ENCODE peak calls at places on chromosomes 3 and 15, in five cellular contexts. G is heart left ventricle, M is H1, H is fibroblast of the aortic adventitia, V is cardiac fibroblast. T is an unnamed sample.

GRCh38 chr3:68018275-68018674 is 363.9 kb upstream of the SUCLG2 start:
- DNase-seq in G (no peak), H (no peak), V (no peak), M (no peak), T (no peak)

GRCh38 chr3:151283907-151284461 is 5.6 kb upstream of the P2RY14 start:
- DNase-seq in H (peak; percentile 73), M (no peak), V (peak; percentile 38), G (peak; percentile 41), T (no peak)

GRCh38 chr3:160804762-160805161 is 48.7 kb downstream of the PPM1L start:
- DNase-seq in M (no peak), G (peak; percentile 71), H (no peak), V (peak; percentile 22), T (no peak)

GRCh38 chr3:55564709-55565108 is 77.6 kb upstream of the WNT5A start:
- DNase-seq in V (no peak), H (no peak), G (no peak), M (no peak), T (no peak)

GRCh38 chr3:56801597-56802410 is at the start of gene ARHGEF3:
- DNase-seq in G (peak; percentile 89), V (peak; percentile 71), M (peak; percentile 93), H (peak; percentile 57), T (no peak)

GRCh38 chr15:25545017-25545416 is 106.2 kb upstream of the UBE3A start:
- DNase-seq in G (no peak), M (no peak), H (peak; percentile 13), V (no peak), T (peak; percentile 23)

GRCh38 chr3:87546216-87546615 is 269.8 kb upstream of the POU1F1 start:
- DNase-seq in H (no peak), G (no peak), M (no peak), V (no peak), T (no peak)

GRCh38 chr3:95215437-95215836 is 1152.6 kb downstream of the NSUN3 start:
- DNase-seq in V (no peak), H (no peak), G (no peak), M (no peak), T (no peak)

GRCh38 chr3:22724439-22724838 is 478.7 kb upstream of the UBE2E2 start:
- DNase-seq in H (no peak), M (no peak), V (no peak), G (no peak), T (no peak)

GRCh38 chr3:60178931-60179653 is 1072.2 kb downstream of the FHIT start:
- DNase-seq in V (no peak), H (no peak), G (no peak), M (no peak), T (no peak)

GRCh38 chr3:78659386-78659987 is 1108.3 kb downstream of the ROBO1 start:
- DNase-seq in H (peak; percentile 75), M (no peak), V (peak; percentile 76), G (no peak), T (peak; percentile 49)

GRCh38 chr3:4712109-4712508 is 219.0 kb downstream of the ITPR1 start:
- DNase-seq in V (peak; percentile 59), M (no peak), H (peak; percentile 52), G (no peak), T (peak; percentile 78)

GRCh38 chr3:4716731-4717362 is 223.7 kb downstream of the ITPR1 start:
- DNase-seq in V (peak; percentile 77), M (no peak), G (no peak), H (peak; percentile 34), T (no peak)

GRCh38 chr3:4716231-4716630 is 223.1 kb downstream of the ITPR1 start:
- DNase-seq in H (no peak), V (no peak), M (no peak), G (no peak), T (no peak)

GRCh38 chr3:4711680-4711992 is 218.5 kb downstream of the ITPR1 start:
- DNase-seq in M (no peak), V (no peak), G (no peak), H (no peak), T (no peak)

GRCh38 chr3:4714045-4714444 is 220.9 kb downstream of the ITPR1 start:
- DNase-seq in M (no peak), H (no peak), V (no peak), G (no peak), T (no peak)
- H3K4me3 ChIP-seq in M (no peak overlapping the region), H (no peak overlapping the region), V (no peak overlapping the region), G (no peak overlapping the region), T (no peak overlapping the region)

DNA sequence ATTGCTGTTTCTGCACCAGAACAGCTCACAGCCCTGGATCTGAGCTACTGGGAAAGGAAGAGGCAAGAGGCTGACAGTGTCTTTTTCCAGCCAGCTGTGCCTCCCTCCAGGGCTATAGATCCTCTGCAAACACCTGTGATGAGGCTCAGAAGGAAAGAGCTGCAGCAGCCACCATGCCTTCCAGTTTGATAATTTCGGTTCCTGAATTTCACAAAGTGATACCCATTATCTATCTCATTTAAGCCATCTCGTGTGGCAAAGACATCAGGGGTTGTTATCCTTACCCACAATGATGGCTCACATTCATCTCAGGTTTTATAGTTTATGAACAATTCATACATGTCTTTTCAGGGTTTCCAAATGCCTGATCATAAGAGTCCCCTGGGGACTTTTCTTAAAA is 1.8 kb upstream of the LARP6 start:
- DNase-seq in G (no peak), V (no peak), M (no peak), H (no peak), T (no peak)
- H3K4me3 ChIP-seq in G (no peak overlapping the region), V (no peak overlapping the region), M (no peak overlapping the region), H (no peak overlapping the region), T (no peak overlapping the region)

DNA sequence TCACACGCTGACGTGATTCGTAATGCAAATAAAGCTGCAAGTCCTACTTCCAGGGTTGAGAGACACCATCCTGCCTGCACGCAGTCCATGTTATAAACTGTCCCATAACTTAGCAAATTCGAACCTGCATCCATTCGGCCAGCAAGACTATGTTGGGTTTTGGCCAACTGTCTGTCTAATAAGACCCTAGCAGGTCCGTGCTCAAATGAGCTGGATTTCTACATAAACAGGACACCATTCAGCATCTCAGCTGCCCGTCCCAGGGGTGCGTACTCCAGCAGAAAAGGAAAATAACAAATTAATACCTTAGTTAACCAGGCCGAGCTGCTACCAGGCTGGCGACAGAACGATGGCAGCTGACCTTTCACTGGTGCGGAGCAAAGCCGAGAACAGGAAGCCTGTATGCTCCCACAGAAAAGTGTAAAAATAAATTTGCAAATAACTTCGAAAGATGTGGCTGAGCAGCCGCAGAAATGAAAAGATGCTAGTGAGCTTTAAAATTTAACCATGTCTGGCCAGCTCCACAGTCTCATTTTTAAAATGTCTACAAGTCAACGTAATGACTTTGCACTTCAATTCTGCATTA is 97.0 kb upstream of the SNRPA1 start:
- DNase-seq in V (no peak), M (no peak), G (no peak), H (no peak), T (no peak)
- H3K4me3 ChIP-seq in V (no peak overlapping the region), M (no peak overlapping the region), G (no peak overlapping the region), H (no peak overlapping the region), T (no peak overlapping the region)

DNA sequence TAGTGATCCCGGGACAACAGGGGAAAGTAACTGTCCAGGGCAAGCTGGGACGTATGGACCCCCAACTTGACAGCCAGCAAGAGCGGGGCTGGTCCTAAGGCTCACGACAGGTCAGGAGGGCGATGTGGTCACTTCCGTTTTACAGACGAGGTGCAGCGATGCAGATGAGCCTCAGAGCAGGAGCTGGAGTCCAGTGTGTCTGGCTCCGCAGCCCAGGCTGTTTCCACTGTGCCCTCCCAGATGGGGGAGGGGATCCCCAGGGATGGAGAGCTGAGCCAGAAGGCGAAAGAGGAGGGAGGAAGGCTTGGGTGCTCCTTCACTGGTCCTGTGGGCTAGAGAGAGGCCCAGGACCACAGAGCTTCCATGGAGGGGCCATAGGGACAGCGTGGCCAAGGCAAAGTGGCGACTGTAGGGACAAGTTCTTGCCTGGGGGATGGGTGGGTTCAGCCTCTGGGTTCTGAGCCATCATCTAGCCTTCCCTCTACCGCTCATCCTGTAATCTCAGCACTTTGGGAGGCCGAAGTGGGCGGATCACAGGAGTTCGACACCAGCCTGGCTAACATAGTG is 5.7 kb downstream of the SNX33 start:
- DNase-seq in G (peak; percentile 20), H (no peak), M (no peak), V (no peak), T (no peak)
- H3K4me3 ChIP-seq in G (peak overlapping the region; percentile 4), H (peak overlapping the region; percentile 46), M (no peak overlapping the region), V (no peak overlapping the region), T (no peak overlapping the region)

DNA sequence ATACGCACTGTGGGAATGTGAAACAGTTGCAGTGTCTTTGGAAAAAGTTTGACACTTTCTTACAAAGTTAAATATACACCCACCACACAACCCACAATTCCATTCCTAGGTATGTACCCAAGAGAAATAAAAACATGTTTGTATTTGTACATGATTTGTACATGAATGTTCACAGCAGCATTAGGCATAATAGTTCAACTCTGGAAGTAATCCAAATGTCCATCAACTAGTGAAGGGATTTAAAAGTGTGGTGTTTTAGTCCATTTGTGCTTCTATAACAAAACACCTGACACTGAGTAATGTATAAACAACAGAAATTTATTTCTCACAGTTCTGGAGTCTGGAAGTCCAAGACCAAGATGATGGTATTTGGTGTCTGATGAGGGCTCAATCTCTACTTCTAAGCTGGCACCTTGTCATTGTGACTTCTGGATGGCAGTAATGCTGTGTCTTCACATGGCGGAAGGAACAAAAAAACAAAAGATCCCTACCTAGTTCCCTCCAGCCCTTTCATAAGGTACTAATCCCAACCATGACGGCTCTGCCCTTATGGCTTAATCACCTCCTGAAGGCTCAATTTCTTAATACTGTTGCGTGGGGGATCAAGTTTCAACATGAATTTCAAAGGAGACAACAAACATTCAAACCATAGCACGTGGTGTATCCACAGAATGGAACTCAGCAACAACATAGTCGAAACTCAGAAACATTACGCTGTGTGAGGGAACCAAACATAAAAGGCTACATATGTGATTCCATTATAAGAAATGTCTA is 120.5 kb downstream of the AQP9 start:
- DNase-seq in H (no peak), V (no peak), M (no peak), G (no peak), T (no peak)
- H3K4me3 ChIP-seq in H (no peak overlapping the region), V (no peak overlapping the region), M (no peak overlapping the region), G (no peak overlapping the region), T (no peak overlapping the region)

DNA sequence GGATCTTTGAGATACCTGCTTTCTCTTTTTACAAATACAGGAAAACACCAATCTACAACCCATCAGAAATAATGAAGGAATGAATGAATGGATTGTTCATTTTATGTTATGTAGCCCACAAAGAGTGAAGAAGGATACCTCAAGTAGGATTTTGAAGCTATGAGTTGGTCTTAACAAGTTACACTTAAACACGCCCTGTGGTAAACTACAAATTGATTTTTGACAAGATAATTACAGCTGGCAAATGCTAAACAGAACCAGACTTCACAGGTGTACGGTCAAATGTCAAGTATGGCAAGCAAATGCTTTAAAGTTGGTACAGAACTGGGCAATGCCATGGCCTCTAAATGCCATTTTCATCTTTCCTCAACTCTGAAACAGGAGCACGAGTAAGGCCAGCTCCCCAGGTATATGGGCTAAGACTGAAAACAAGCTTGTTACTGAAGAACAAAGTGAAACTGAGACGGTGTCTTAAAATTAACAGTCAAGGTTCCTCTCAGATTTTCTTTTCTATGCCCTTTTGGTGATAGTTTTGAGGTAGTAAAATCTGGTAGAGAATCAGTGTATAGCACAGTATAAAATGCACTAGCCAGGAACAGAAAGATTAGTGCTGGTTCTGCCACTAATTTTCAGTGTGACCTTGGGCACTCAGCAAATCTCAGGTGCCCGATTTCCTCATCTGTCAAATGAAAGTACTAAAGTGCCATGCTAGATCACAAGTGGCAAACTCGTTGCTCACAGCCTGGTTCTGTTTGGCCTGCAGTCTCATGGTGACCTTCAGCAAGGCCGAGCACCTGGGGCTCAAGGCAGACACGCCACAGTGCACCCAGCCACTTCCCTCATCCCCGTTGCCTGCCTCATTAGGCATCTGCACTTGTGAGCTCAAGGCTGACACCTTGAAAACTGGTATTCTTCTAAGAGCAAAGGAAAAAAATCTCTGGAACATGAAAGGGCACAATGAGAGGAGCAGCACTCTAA is 9.5 kb downstream of the RUVBL1 start:
- DNase-seq in V (no peak), H (no peak), M (no peak), G (no peak), T (no peak)
- H3K4me3 ChIP-seq in V (no peak overlapping the region), H (no peak overlapping the region), M (no peak overlapping the region), G (no peak overlapping the region), T (no peak overlapping the region)